ENCODE peak calls at places on chromosome 1, in four cellular contexts. E is K562, V is A549, B is GM12878. H is an unnamed sample.

GRCh38 chr1:88946845-88947244 is 45.6 kb downstream of the KYAT3 start:
- DNase-seq in B (no peak), V (no peak), E (peak; percentile 27), H (no peak)

GRCh38 chr1:51926171-51926812 is 47.8 kb upstream of the NRDC start:
- DNase-seq in V (peak; percentile 42), B (no peak), E (peak; percentile 57), H (no peak)

GRCh38 chr1:246262281-246262680 is 244.8 kb downstream of the SMYD3 start:
- DNase-seq in B (no peak), E (no peak), V (no peak), H (no peak)

GRCh38 chr1:25649041-25649440 is 32.5 kb downstream of the MAN1C1 start:
- DNase-seq in B (no peak), E (no peak), V (no peak), H (no peak)

GRCh38 chr1:183180213-183180612 is 5.9 kb upstream of the LAMC2 start:
- DNase-seq in E (no peak), B (peak; percentile 36), V (peak; percentile 87), H (no peak)

GRCh38 chr1:101002551-101002950 is 23.0 kb downstream of the DPH5 start:
- DNase-seq in E (peak; percentile 20), V (no peak), B (no peak), H (no peak)

GRCh38 chr1:117828206-117828605 is 101.2 kb downstream of the GDAP2 start:
- DNase-seq in B (no peak), V (no peak), E (no peak), H (no peak)

GRCh38 chr1:230103341-230104173 is 36.5 kb downstream of the GALNT2 start:
- DNase-seq in V (no peak), E (no peak), B (no peak), H (no peak)

GRCh38 chr1:173285046-173285445 is 77.9 kb upstream of the TNFSF4 start:
- DNase-seq in V (no peak), E (no peak), B (no peak), H (no peak)

GRCh38 chr1:173276922-173277800 is 70.0 kb upstream of the TNFSF4 start:
- DNase-seq in B (peak; percentile 45), V (no peak), E (no peak), H (no peak)

GRCh38 chr1:173275496-173275895 is 68.4 kb upstream of the TNFSF4 start:
- DNase-seq in V (no peak), B (no peak), E (no peak), H (no peak)

GRCh38 chr1:173280899-173281660 is 73.9 kb upstream of the TNFSF4 start:
- DNase-seq in B (no peak), V (no peak), E (no peak), H (no peak)
- TF ChIP-seq CHD4 in B (no peak), V (no peak), E (no peak), H (no peak)

GRCh38 chr1:2547210-2548067 is 8.7 kb upstream of the TNFRSF14 start:
- DNase-seq in B (no peak), E (no peak), V (no peak), H (no peak)

GRCh38 chr1:2545754-2546514 is 10.2 kb upstream of the TNFRSF14 start:
- DNase-seq in B (peak; percentile 80), V (peak; percentile 89), E (peak; percentile 96), H (peak; percentile 87)

GRCh38 chr1:2546515-2547209 is 9.5 kb upstream of the TNFRSF14 start:
- DNase-seq in V (peak; percentile 89), B (peak; percentile 82), E (peak; percentile 98), H (peak; percentile 75)

GRCh38 chr1:2544875-2545638 is 11.1 kb upstream of the TNFRSF14 start:
- DNase-seq in E (peak; percentile 80), V (no peak), B (no peak), H (no peak)

GRCh38 chr1:2548068-2548589 is 8.0 kb upstream of the TNFRSF14 start:
- DNase-seq in E (peak; percentile 90), B (peak; percentile 50), V (peak; percentile 59), H (peak; percentile 66)
- TF ChIP-seq CHD4 in E (no peak), B (no peak), V (no peak), H (no peak)

GRCh38 chr1:67689267-67690017 is 4.4 kb downstream of the GADD45A start:
- DNase-seq in E (peak; percentile 61), B (no peak), V (no peak), H (no peak)
- TF ChIP-seq CHD4 in E (no peak), B (no peak), V (no peak), H (no peak)

GRCh38 chr1:231806623-231807470 is 180.3 kb downstream of the DISC1 start:
- DNase-seq in E (peak; percentile 69), V (peak; percentile 55), B (no peak), H (peak; percentile 46)
- TF ChIP-seq CHD4 in E (no peak), V (no peak), B (no peak), H (no peak)

GRCh38 chr1:36530791-36531190 is 48.1 kb upstream of the CSF3R start:
- DNase-seq in E (no peak), V (no peak), B (no peak), H (no peak)

GRCh38 chr1:36533897-36534296 is 51.2 kb upstream of the CSF3R start:
- DNase-seq in E (no peak), B (no peak), V (no peak), H (no peak)

GRCh38 chr1:36534711-36535412 is 52.1 kb upstream of the CSF3R start:
- DNase-seq in B (no peak), V (no peak), E (no peak), H (no peak)

GRCh38 chr1:36531833-36532232 is 49.1 kb upstream of the CSF3R start:
- DNase-seq in V (no peak), E (no peak), B (no peak), H (no peak)

DNA sequence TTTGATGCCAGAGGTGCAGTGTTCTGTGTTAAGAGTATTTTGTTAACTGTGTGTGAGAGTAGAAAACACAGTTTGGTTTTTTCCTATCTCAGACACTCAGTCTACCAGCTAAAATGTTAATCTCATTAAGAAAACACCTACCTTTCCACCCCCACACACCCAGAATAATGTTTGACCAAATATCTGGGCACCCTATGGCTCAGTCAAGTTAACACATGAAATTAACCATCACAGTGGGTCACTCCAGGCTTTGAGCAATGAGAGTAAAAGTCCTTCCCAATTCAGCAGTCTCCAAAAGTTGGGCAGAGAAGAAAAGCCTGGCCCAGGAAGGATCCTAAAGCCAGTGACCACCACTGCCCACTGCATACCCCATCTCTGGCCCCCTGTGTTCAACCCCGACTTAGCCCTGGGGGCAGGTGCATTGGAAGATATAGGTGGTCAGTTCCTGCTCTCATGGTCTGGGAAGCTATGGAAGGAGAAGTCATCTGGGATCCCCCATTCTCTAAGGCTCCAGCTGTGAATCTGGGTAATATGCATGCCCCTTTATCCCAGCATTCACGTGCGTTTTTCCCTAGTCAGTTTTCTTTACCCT is 50.2 kb upstream of the CSF3R start:
- DNase-seq in V (no peak), E (no peak), B (no peak), H (no peak)
- TF ChIP-seq CHD4 in V (no peak), E (no peak), B (no peak), H (no peak)

DNA sequence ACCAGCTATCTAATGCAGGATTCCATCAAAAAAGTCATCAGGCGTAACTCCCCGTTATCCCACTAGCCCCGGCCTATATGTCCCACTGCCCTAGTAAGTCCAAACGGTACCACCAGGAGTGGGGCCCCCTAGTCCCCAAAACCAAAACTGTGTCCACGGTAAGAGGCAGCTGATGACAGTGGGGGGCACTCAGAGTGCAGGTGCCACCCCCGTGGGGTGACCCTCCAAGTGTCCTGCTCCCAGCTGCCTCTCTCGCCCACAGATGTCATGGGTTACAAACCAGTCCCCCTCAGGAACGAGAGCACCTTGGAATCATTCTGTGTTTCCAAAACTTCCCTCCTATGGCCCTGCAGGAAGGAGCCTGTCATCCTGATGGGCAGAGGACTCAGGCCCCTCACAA is 10.9 kb upstream of the AURKAIP1 start:
- DNase-seq in V (no peak), B (no peak), E (no peak), H (no peak)
- TF ChIP-seq CHD4 in V (no peak), B (no peak), E (no peak), H (no peak)

GRCh38 chr1:90162216-90162615 is 167.3 kb downstream of the ZNF326 start:
- DNase-seq in B (no peak), E (no peak), V (no peak), H (no peak)
- TF ChIP-seq CHD4 in B (no peak), E (no peak), V (no peak), H (no peak)

GRCh38 chr1:203625623-203626189 is 926 bp upstream of the ATP2B4 start:
- DNase-seq in B (peak; percentile 54), V (peak; percentile 58), E (peak; percentile 78), H (peak; percentile 16)
- TF ChIP-seq CHD4 in B (no peak), V (no peak), E (no peak), H (no peak)

GRCh38 chr1:226309398-226310122 is 596 bp upstream of the LIN9 start:
- DNase-seq in B (no peak), E (peak; percentile 62), V (peak; percentile 36), H (peak; percentile 17)
- TF ChIP-seq CHD4 in B (no peak), E (no peak), V (no peak), H (no peak)

GRCh38 chr1:31715097-31715872 is 11.5 kb upstream of the COL16A1 start:
- DNase-seq in V (peak; percentile 93), E (peak; percentile 82), B (no peak), H (peak; percentile 86)

GRCh38 chr1:31718519-31718918 is 14.7 kb upstream of the COL16A1 start:
- DNase-seq in E (no peak), B (no peak), V (no peak), H (no peak)

GRCh38 chr1:31714442-31715096 is 10.8 kb upstream of the COL16A1 start:
- DNase-seq in E (peak; percentile 58), B (no peak), V (peak; percentile 69), H (peak; percentile 39)

GRCh38 chr1:31715873-31716220 is 12.0 kb upstream of the COL16A1 start:
- DNase-seq in E (no peak), B (no peak), V (no peak), H (no peak)

GRCh38 chr1:31717341-31717740 is 13.5 kb upstream of the COL16A1 start:
- DNase-seq in V (no peak), B (no peak), E (peak; percentile 39), H (no peak)
- TF ChIP-seq CHD4 in V (no peak), B (no peak), E (no peak), H (no peak)